ENCODE peak calls at places on chromosome 7, in five cellular contexts. Q, G, E, U and F are unnamed samples.

GRCh38 chr7:44638611-44639557 is 32.5 kb downstream of the OGDH start:
- DNase-seq in U (peak), E (peak), G (peak), Q (no peak), F (peak)

GRCh38 chr7:41698726-41699125 is 4.2 kb downstream of the INHBA start:
- DNase-seq in U (peak), G (no peak), E (no peak), Q (no peak), F (peak)

GRCh38 chr7:100556541-100556940 is 17.2 kb downstream of the SAP25 start:
- DNase-seq in G (no peak), Q (no peak), E (no peak), U (no peak), F (peak)

GRCh38 chr7:115707684-115708341 is 322.8 kb downstream of the TFEC start:
- DNase-seq in Q (no peak), E (no peak), U (no peak), G (no peak), F (no peak)

GRCh38 chr7:40799493-40800406 is 664.9 kb downstream of the SUGCT start:
- DNase-seq in E (no peak), Q (no peak), G (no peak), U (no peak), F (no peak)

GRCh38 chr7:131501930-131502685 is 54.3 kb downstream of the PODXL start:
- DNase-seq in G (no peak), Q (no peak), U (no peak), E (no peak), F (no peak)

GRCh38 chr7:80885774-80886173 is 33.1 kb downstream of the SEMA3C start:
- DNase-seq in U (no peak), E (no peak), G (no peak), Q (no peak), F (no peak)

GRCh38 chr7:155470686-155471638 is 13.0 kb downstream of the EN2 start:
- DNase-seq in Q (no peak), E (peak), G (no peak), U (no peak), F (no peak)

GRCh38 chr7:111041577-111041976 is 49.4 kb upstream of the LRRN3 start:
- DNase-seq in Q (no peak), G (no peak), E (no peak), U (peak), F (peak)

GRCh38 chr7:22572937-22573336 is 72.9 kb upstream of the STEAP1B start:
- DNase-seq in E (no peak), G (no peak), U (peak), Q (no peak), F (peak)

GRCh38 chr7:155444746-155445145 is 13.2 kb upstream of the EN2 start:
- DNase-seq in G (no peak), Q (no peak), E (peak), U (no peak), F (no peak)